ENCODE peak calls at places on chromosomes 3 and 15, in four cellular contexts. E is GM12891, V is K562, J is GM12878. N is an unnamed sample.

GRCh38 chr3:69290006-69290405 is 95.9 kb downstream of the FRMD4B start:
- DNase-seq in E (no peak), V (no peak), J (no peak), N (no peak)

GRCh38 chr15:77497942-77498361 is 77.3 kb downstream of the HMG20A start:
- DNase-seq in E (no peak), V (no peak), J (no peak), N (no peak)

GRCh38 chr15:65655457-65655856 is 33.7 kb downstream of the SLC24A1 start:
- DNase-seq in E (no peak), V (no peak), J (no peak), N (no peak)

GRCh38 chr3:94162700-94163099 is 99.8 kb downstream of the NSUN3 start:
- DNase-seq in E (no peak), V (peak; percentile 7), J (no peak), N (no peak)

GRCh38 chr15:85606721-85607120 is 188.0 kb downstream of the KLHL25 start:
- DNase-seq in E (no peak), V (no peak), J (no peak), N (no peak)

GRCh38 chr3:189563841-189564563 is 67.2 kb upstream of the TP63 start:
- DNase-seq in E (no peak), V (no peak), J (peak; percentile 82), N (no peak)

GRCh38 chr3:14761121-14761672 is 57.6 kb upstream of the FGD5 start:
- DNase-seq in E (no peak), V (no peak), J (no peak), N (no peak)

GRCh38 chr3:63631670-63632069 is 20.8 kb upstream of the SNTN start:
- DNase-seq in E (no peak), V (no peak), J (no peak), N (no peak)

GRCh38 chr3:139312959-139313358 is 30.9 kb upstream of the MRPS22 start:
- DNase-seq in E (no peak), V (peak; percentile 90), J (no peak), N (no peak)

GRCh38 chr3:195099976-195100755 is 170.8 kb downstream of the XXYLT1 start:
- DNase-seq in E (no peak), V (no peak), J (no peak), N (no peak)

GRCh38 chr15:69893863-69894262 is 203.9 kb downstream of the TLE3 start:
- DNase-seq in E (no peak), V (peak; percentile 12), J (no peak), N (no peak)

GRCh38 chr3:11459147-11459837 is 184.4 kb downstream of the VGLL4 start:
- DNase-seq in E (no peak), V (no peak), J (no peak), N (no peak)

GRCh38 chr3:4060064-4060463 is 243.1 kb upstream of the SETMAR start:
- DNase-seq in E (no peak), V (no peak), J (no peak), N (no peak)

GRCh38 chr3:138049157-138049919 is 39.4 kb downstream of the CLDN18 start:
- DNase-seq in E (no peak), V (peak; percentile 9), J (no peak), N (no peak)

GRCh38 chr3:80855482-80855881 is 906.0 kb downstream of the GBE1 start:
- DNase-seq in E (no peak), V (no peak), J (no peak), N (no peak)

GRCh38 chr3:99498544-99499234 is 139.7 kb upstream of the COL8A1 start:
- DNase-seq in E (no peak), V (no peak), J (no peak), N (no peak)

GRCh38 chr3:130463221-130463620 is 53.8 kb upstream of the COL6A6 start:
- DNase-seq in E (no peak), V (no peak), J (no peak), N (no peak)

GRCh38 chr3:70233812-70234211 is 78.6 kb downstream of the MDFIC2 start:
- DNase-seq in E (no peak), V (no peak), J (no peak), N (no peak)

GRCh38 chr3:42557849-42558248 is 23.9 kb downstream of the SEC22C start:
- DNase-seq in E (no peak), V (no peak), J (no peak), N (no peak)

GRCh38 chr15:69014454-69014853 is at the start of gene NOX5:
- DNase-seq in E (no peak), V (peak; percentile 34), J (no peak), N (no peak)

GRCh38 chr3:55910543-55910942 is 423.4 kb upstream of the WNT5A start:
- DNase-seq in E (no peak), V (no peak), J (no peak), N (no peak)

GRCh38 chr3:122415104-122415744 is 638 bp downstream of the WDR5B start:
- DNase-seq in E (peak; percentile 38), V (peak; percentile 43), J (peak; percentile 39), N (peak; percentile 41)

GRCh38 chr3:57803647-57804081 is 47.6 kb downstream of the SLMAP start:
- DNase-seq in E (no peak), V (no peak), J (no peak), N (no peak)

GRCh38 chr3:87422333-87422732 is 145.9 kb upstream of the POU1F1 start:
- DNase-seq in E (no peak), V (no peak), J (no peak), N (no peak)

GRCh38 chr3:42051384-42052131 is 39.6 kb upstream of the TRAK1 start:
- DNase-seq in E (no peak), V (no peak), J (no peak), N (no peak)

GRCh38 chr15:96064351-96064756 is 266.1 kb upstream of the NR2F2 start:
- DNase-seq in E (no peak), V (peak; percentile 21), J (no peak), N (no peak)

GRCh38 chr3:183283886-183284285 is 30.8 kb downstream of the B3GNT5 start:
- DNase-seq in E (no peak), V (no peak), J (no peak), N (no peak)

GRCh38 chr3:12194209-12194608 is 35.5 kb upstream of the TIMP4 start:
- DNase-seq in E (no peak), V (no peak), J (peak; percentile 81), N (peak; percentile 80)

GRCh38 chr3:139292192-139292591 is 51.6 kb upstream of the MRPS22 start:
- DNase-seq in E (no peak), V (no peak), J (no peak), N (no peak)

GRCh38 chr15:36645106-36645505 is 65.7 kb downstream of the CDIN1 start:
- DNase-seq in E (no peak), V (no peak), J (no peak), N (no peak)

GRCh38 chr15:68389936-68390790 is 41.8 kb downstream of the ITGA11 start:
- DNase-seq in E (no peak), V (no peak), J (peak; percentile 37), N (peak; percentile 69)

GRCh38 chr15:88900309-88900981 is 5.1 kb upstream of the HAPLN3 start:
- DNase-seq in E (no peak), V (no peak), J (no peak), N (no peak)

GRCh38 chr15:34239151-34239761 is 14.4 kb downstream of the EMC4 start:
- DNase-seq in E (no peak), V (peak; percentile 19), J (no peak), N (no peak)

GRCh38 chr15:34240537-34240936 is 15.7 kb downstream of the EMC4 start:
- DNase-seq in E (no peak), V (no peak), J (no peak), N (no peak)

GRCh38 chr15:34241376-34242350 is 16.8 kb downstream of the EMC4 start:
- DNase-seq in E (peak; percentile 15), V (peak; percentile 37), J (no peak), N (peak; percentile 40)

GRCh38 chr15:34246276-34247010 is 21.6 kb downstream of the EMC4 start:
- DNase-seq in E (no peak), V (no peak), J (no peak), N (no peak)

DNA sequence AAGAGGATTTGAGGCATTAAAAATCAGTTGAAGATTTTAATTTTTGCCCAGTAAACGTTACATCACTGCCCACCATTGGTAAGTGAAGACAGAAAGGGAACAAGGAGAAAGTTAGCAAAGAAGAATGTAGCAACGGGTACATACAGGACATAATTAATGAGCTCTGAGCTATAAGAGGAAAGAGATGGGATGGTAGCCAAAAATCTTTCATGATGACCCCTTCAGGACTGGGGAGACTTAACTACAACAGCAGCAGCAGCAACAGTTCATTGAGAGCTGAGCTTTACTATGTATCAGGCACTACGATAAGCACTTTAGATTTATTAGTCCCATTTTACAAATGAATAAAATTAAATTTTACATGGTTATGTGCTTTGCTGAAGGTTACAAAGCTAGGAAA is 18.4 kb downstream of the EMC4 start:
- DNase-seq in E (no peak), V (no peak), J (no peak), N (no peak)
- TF ChIP-seq SPI1 in E (no peak), V (no peak), J (no peak), N (no peak)

DNA sequence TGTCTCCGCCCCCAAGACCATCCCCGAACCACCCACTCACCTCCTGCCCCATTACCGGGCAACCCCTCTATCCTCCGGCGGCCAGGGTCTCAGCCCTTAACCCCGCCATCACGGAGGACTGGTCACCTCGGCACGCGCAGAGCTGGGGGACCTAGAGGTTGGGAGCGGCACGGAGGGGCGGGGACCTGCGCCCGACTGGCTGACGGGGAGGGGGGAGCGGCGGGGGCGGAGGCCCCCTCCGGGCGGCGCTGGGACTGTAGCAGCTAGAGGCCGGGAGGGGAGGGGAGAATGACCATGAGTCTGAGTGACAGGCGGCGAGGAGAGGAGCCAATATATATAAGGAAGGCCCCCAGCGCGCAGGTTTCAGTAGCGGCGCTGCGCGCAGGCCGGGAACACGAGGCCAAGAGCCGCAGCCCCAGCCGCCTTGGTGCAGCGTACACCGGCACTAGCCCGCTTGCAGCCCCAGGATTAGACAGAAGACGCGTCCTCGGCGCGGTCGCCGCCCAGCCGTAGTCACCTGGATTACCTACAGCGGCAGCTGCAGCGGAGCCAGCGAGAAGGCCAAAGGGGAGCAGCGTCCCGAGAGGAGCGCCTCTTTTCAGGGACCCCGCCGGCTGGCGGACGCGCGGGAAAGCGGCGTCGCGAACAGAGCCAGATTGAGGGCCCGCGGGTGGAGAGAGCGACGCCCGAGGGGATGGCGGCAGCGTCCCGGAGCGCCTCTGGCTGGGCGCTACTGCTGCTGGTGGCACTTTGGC is at the start of gene DLL4:
- DNase-seq in E (no peak), V (peak; percentile 93), J (no peak), N (peak; percentile 48)
- TF ChIP-seq SPI1 in E (no peak), V (no peak), J (no peak), N (no peak)

DNA sequence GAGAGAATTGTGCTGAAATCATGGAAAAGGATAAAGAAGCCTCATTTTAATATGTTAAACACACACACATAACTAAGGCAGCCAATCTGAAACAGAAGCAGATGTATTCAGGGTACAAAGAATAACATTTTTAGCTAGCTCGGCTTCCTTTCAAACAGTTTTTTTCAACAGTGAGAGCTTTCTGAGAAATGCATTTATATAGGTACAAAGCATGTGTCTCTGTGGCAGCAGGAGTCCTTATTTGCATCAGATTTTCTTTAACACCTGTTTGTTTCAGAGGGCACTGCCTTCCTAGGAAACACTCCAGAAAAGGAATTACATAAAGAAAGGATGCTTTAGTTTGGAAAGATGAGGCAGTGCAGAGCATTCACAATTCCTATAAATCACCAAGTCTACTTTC is 275.7 kb downstream of the GAP43 start:
- DNase-seq in E (no peak), V (no peak), J (no peak), N (no peak)
- TF ChIP-seq SPI1 in E (no peak), V (no peak), J (no peak), N (no peak)

DNA sequence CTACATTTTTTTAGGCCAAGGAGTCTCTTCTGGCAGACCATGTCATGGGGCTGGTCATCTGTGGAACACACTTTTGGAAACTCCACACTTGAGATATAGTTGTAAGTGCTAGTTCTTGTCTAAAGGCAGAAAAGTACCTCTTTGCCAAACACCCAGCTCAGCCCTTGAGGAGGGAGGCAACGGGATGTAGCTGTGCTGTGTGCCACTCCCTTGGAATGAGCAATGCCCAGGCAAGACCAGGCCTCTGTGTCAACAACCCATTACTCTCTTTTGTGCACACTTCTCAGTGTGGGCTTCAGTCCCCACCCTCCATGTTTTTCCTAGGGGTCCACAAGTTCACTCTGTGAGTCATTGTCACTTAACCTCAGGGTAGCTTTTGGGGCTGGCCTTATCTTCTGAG is 528.3 kb upstream of the CFAP20DC start:
- DNase-seq in E (no peak), V (no peak), J (no peak), N (no peak)
- TF ChIP-seq SPI1 in E (no peak), V (no peak), J (no peak), N (no peak)

N was measured in HL-60.